ENCODE peak calls at places on chromosomes 6 and 20, in seven cellular contexts. One of them, this sample, is unnamed.

GRCh38 chr6:37019065-37019450 is 13.6 kb downstream of the FGD2 start:
- DNase-seq in fibroblast of the conjunctiva: no peak
- DNase-seq in neural crest cell: no peak
- DNase-seq in WERI-Rb-1: no peak
- DNase-seq in A549: no peak
- DNase-seq in hippocampal formation: no peak
- DNase-seq in HT1080: no peak
- DNase-seq in this sample: peak

GRCh38 chr20:42628683-42629082 is 561.0 kb downstream of the PTPRT start:
- DNase-seq in A549: no peak
- DNase-seq in neural crest cell: no peak
- DNase-seq in WERI-Rb-1: no peak
- DNase-seq in hippocampal formation: no peak
- DNase-seq in fibroblast of the conjunctiva: no peak
- DNase-seq in HT1080: no peak
- DNase-seq in this sample: no peak

GRCh38 chr6:63560806-63561672 is 11.2 kb upstream of the LOC128125822 start:
- DNase-seq in fibroblast of the conjunctiva: peak
- DNase-seq in HT1080: no peak
- DNase-seq in A549: peak
- DNase-seq in hippocampal formation: no peak
- DNase-seq in neural crest cell: no peak
- DNase-seq in WERI-Rb-1: no peak
- DNase-seq in this sample: peak

GRCh38 chr6:27672113-27672799 is 199.4 kb upstream of the ZNF184 start:
- DNase-seq in HT1080: peak
- DNase-seq in neural crest cell: no peak
- DNase-seq in hippocampal formation: no peak
- DNase-seq in WERI-Rb-1: peak
- DNase-seq in A549: no peak
- DNase-seq in fibroblast of the conjunctiva: peak
- DNase-seq in this sample: peak

GRCh38 chr6:136826216-136826615 is 3.8 kb downstream of the PEX7 start:
- DNase-seq in hippocampal formation: no peak
- DNase-seq in fibroblast of the conjunctiva: no peak
- DNase-seq in A549: no peak
- DNase-seq in HT1080: no peak
- DNase-seq in neural crest cell: no peak
- DNase-seq in WERI-Rb-1: no peak
- DNase-seq in this sample: no peak

GRCh38 chr6:149694926-149695325 is 23.0 kb downstream of the LATS1 start:
- DNase-seq in neural crest cell: no peak
- DNase-seq in A549: no peak
- DNase-seq in fibroblast of the conjunctiva: no peak
- DNase-seq in hippocampal formation: no peak
- DNase-seq in HT1080: no peak
- DNase-seq in WERI-Rb-1: peak
- DNase-seq in this sample: no peak

GRCh38 chr6:155259202-155259601 is 4.6 kb upstream of the CLDN20 start:
- DNase-seq in WERI-Rb-1: peak
- DNase-seq in A549: no peak
- DNase-seq in HT1080: no peak
- DNase-seq in hippocampal formation: no peak
- DNase-seq in fibroblast of the conjunctiva: no peak
- DNase-seq in neural crest cell: no peak
- DNase-seq in this sample: no peak

GRCh38 chr6:41932378-41932777 is 9.2 kb downstream of the CCND3 start:
- DNase-seq in hippocampal formation: no peak
- DNase-seq in fibroblast of the conjunctiva: no peak
- DNase-seq in WERI-Rb-1: no peak
- DNase-seq in HT1080: no peak
- DNase-seq in A549: no peak
- DNase-seq in neural crest cell: no peak
- DNase-seq in this sample: no peak

GRCh38 chr6:63352587-63353281 is 33.0 kb upstream of the LGSN start:
- DNase-seq in HT1080: peak
- DNase-seq in A549: no peak
- DNase-seq in neural crest cell: peak
- DNase-seq in WERI-Rb-1: peak
- DNase-seq in hippocampal formation: no peak
- DNase-seq in fibroblast of the conjunctiva: peak
- DNase-seq in this sample: peak

GRCh38 chr6:166467436-166468000 is 84.8 kb upstream of the MPC1 start:
- DNase-seq in WERI-Rb-1: peak
- DNase-seq in hippocampal formation: no peak
- DNase-seq in HT1080: no peak
- DNase-seq in A549: no peak
- DNase-seq in fibroblast of the conjunctiva: no peak
- DNase-seq in neural crest cell: no peak
- DNase-seq in this sample: no peak

GRCh38 chr6:13248053-13248452 is 80.3 kb downstream of the TBC1D7 start:
- DNase-seq in hippocampal formation: no peak
- DNase-seq in A549: no peak
- DNase-seq in WERI-Rb-1: peak
- DNase-seq in neural crest cell: no peak
- DNase-seq in HT1080: peak
- DNase-seq in fibroblast of the conjunctiva: no peak
- DNase-seq in this sample: peak

GRCh38 chr20:18224968-18225568 is 63.3 kb upstream of the ZNF133 start:
- DNase-seq in WERI-Rb-1: no peak
- DNase-seq in fibroblast of the conjunctiva: peak
- DNase-seq in hippocampal formation: peak
- DNase-seq in HT1080: peak
- DNase-seq in neural crest cell: peak
- DNase-seq in A549: peak
- DNase-seq in this sample: peak

GRCh38 chr6:89581669-89582068 is 56.9 kb downstream of the LYRM2 start:
- DNase-seq in hippocampal formation: no peak
- DNase-seq in HT1080: no peak
- DNase-seq in fibroblast of the conjunctiva: no peak
- DNase-seq in neural crest cell: no peak
- DNase-seq in A549: no peak
- DNase-seq in WERI-Rb-1: no peak
- DNase-seq in this sample: no peak

GRCh38 chr6:52558266-52559000 is 18.4 kb downstream of the TRAM2 start:
- DNase-seq in hippocampal formation: no peak
- DNase-seq in fibroblast of the conjunctiva: no peak
- DNase-seq in A549: no peak
- DNase-seq in WERI-Rb-1: no peak
- DNase-seq in HT1080: no peak
- DNase-seq in neural crest cell: no peak
- DNase-seq in this sample: no peak

GRCh38 chr6:41373919-41374617 is 38.7 kb downstream of the NCR2 start:
- DNase-seq in A549: no peak
- DNase-seq in neural crest cell: no peak
- DNase-seq in fibroblast of the conjunctiva: no peak
- DNase-seq in hippocampal formation: no peak
- DNase-seq in HT1080: no peak
- DNase-seq in WERI-Rb-1: peak
- DNase-seq in this sample: no peak

This sample was measured in MCF 10A.